ENCODE peak calls at places on chromosome 21, in seven cellular contexts. One of them, this sample, is unnamed.

GRCh38 chr21:28308516-28308915 is 684.2 kb downstream of the LTN1 start:
- DNase-seq in adrenal gland: no peak
- DNase-seq in heart right ventricle: no peak
- DNase-seq in CD8-positive, alpha-beta T cell: no peak
- DNase-seq in heart left ventricle: no peak
- DNase-seq in effector memory CD4-positive, alpha-beta T cell: no peak
- DNase-seq in HCT116: no peak
- DNase-seq in this sample: no peak

GRCh38 chr21:44930543-44930981 is 9.3 kb upstream of the SLX9 start:
- DNase-seq in adrenal gland: no peak
- DNase-seq in heart right ventricle: peak; percentile 48
- DNase-seq in CD8-positive, alpha-beta T cell: peak; percentile 75
- DNase-seq in heart left ventricle: no peak
- DNase-seq in effector memory CD4-positive, alpha-beta T cell: peak; percentile 48
- DNase-seq in HCT116: no peak
- DNase-seq in this sample: peak; percentile 80

GRCh38 chr21:36732761-36733160 is 33.8 kb downstream of the SIM2 start:
- DNase-seq in adrenal gland: no peak
- DNase-seq in heart right ventricle: no peak
- DNase-seq in CD8-positive, alpha-beta T cell: no peak
- DNase-seq in heart left ventricle: no peak
- DNase-seq in effector memory CD4-positive, alpha-beta T cell: no peak
- DNase-seq in HCT116: no peak
- DNase-seq in this sample: no peak

GRCh38 chr21:29077651-29078090 is 4.2 kb upstream of the CCT8 start:
- DNase-seq in adrenal gland: no peak
- DNase-seq in heart right ventricle: no peak
- DNase-seq in CD8-positive, alpha-beta T cell: no peak
- DNase-seq in heart left ventricle: no peak
- DNase-seq in effector memory CD4-positive, alpha-beta T cell: no peak
- DNase-seq in HCT116: no peak
- DNase-seq in this sample: no peak

GRCh38 chr21:21688877-21689276 is 690.7 kb downstream of the NCAM2 start:
- DNase-seq in adrenal gland: peak; percentile 56
- DNase-seq in heart right ventricle: peak; percentile 17
- DNase-seq in CD8-positive, alpha-beta T cell: no peak
- DNase-seq in heart left ventricle: no peak
- DNase-seq in effector memory CD4-positive, alpha-beta T cell: no peak
- DNase-seq in HCT116: no peak
- DNase-seq in this sample: peak; percentile 39

GRCh38 chr21:27532081-27532480 is 565.2 kb upstream of the ADAMTS5 start:
- DNase-seq in adrenal gland: no peak
- DNase-seq in heart right ventricle: no peak
- DNase-seq in CD8-positive, alpha-beta T cell: no peak
- DNase-seq in heart left ventricle: no peak
- DNase-seq in effector memory CD4-positive, alpha-beta T cell: no peak
- DNase-seq in HCT116: no peak
- DNase-seq in this sample: no peak

GRCh38 chr21:32412162-32412997 is at the start of gene EVA1C:
- DNase-seq in adrenal gland: peak; percentile 75
- DNase-seq in heart right ventricle: peak; percentile 77
- DNase-seq in CD8-positive, alpha-beta T cell: peak; percentile 83
- DNase-seq in heart left ventricle: peak; percentile 77
- DNase-seq in effector memory CD4-positive, alpha-beta T cell: peak; percentile 72
- DNase-seq in HCT116: no peak
- DNase-seq in this sample: no peak

GRCh38 chr21:36265431-36265830 is 54.6 kb upstream of the MORC3 start:
- DNase-seq in adrenal gland: no peak
- DNase-seq in heart right ventricle: no peak
- DNase-seq in CD8-positive, alpha-beta T cell: no peak
- DNase-seq in heart left ventricle: no peak
- DNase-seq in effector memory CD4-positive, alpha-beta T cell: no peak
- DNase-seq in HCT116: no peak
- DNase-seq in this sample: no peak

GRCh38 chr21:44510508-44511218 is 29.3 kb downstream of the KRTAP10-1 start:
- DNase-seq in adrenal gland: peak; percentile 59
- DNase-seq in heart right ventricle: peak; percentile 60
- DNase-seq in CD8-positive, alpha-beta T cell: peak; percentile 89
- DNase-seq in heart left ventricle: peak; percentile 30
- DNase-seq in effector memory CD4-positive, alpha-beta T cell: peak; percentile 69
- DNase-seq in HCT116: peak; percentile 29
- DNase-seq in this sample: peak; percentile 54

GRCh38 chr21:36584980-36585940 is 105.3 kb upstream of the CLDN14 start:
- DNase-seq in adrenal gland: no peak
- DNase-seq in heart right ventricle: no peak
- DNase-seq in CD8-positive, alpha-beta T cell: peak; percentile 34
- DNase-seq in heart left ventricle: no peak
- DNase-seq in effector memory CD4-positive, alpha-beta T cell: no peak
- DNase-seq in HCT116: no peak
- DNase-seq in this sample: peak; percentile 24

GRCh38 chr21:32474179-32475059 is 61.9 kb downstream of the EVA1C start:
- DNase-seq in adrenal gland: no peak
- DNase-seq in heart right ventricle: no peak
- DNase-seq in CD8-positive, alpha-beta T cell: no peak
- DNase-seq in heart left ventricle: no peak
- DNase-seq in effector memory CD4-positive, alpha-beta T cell: no peak
- DNase-seq in HCT116: no peak
- DNase-seq in this sample: no peak

GRCh38 chr21:44466996-44467858 is 11.9 kb downstream of the LRRC3 start:
- DNase-seq in adrenal gland: no peak
- DNase-seq in heart right ventricle: no peak
- DNase-seq in CD8-positive, alpha-beta T cell: no peak
- DNase-seq in heart left ventricle: no peak
- DNase-seq in effector memory CD4-positive, alpha-beta T cell: no peak
- DNase-seq in HCT116: no peak
- DNase-seq in this sample: no peak

GRCh38 chr21:26850116-26850643 is 5.0 kb upstream of the ADAMTS1 start:
- DNase-seq in adrenal gland: no peak
- DNase-seq in heart right ventricle: no peak
- DNase-seq in CD8-positive, alpha-beta T cell: no peak
- DNase-seq in heart left ventricle: no peak
- DNase-seq in effector memory CD4-positive, alpha-beta T cell: no peak
- DNase-seq in HCT116: peak; percentile 2
- DNase-seq in this sample: no peak

GRCh38 chr21:28608646-28609045 is 384.0 kb downstream of the LTN1 start:
- DNase-seq in adrenal gland: no peak
- DNase-seq in heart right ventricle: no peak
- DNase-seq in CD8-positive, alpha-beta T cell: no peak
- DNase-seq in heart left ventricle: no peak
- DNase-seq in effector memory CD4-positive, alpha-beta T cell: no peak
- DNase-seq in HCT116: no peak
- DNase-seq in this sample: no peak

GRCh38 chr21:44887807-44888580 is 14.5 kb upstream of the PTTG1IP start:
- DNase-seq in adrenal gland: no peak
- DNase-seq in heart right ventricle: peak; percentile 17
- DNase-seq in CD8-positive, alpha-beta T cell: no peak
- DNase-seq in heart left ventricle: no peak
- DNase-seq in effector memory CD4-positive, alpha-beta T cell: no peak
- DNase-seq in HCT116: no peak
- DNase-seq in this sample: no peak

GRCh38 chr21:36513430-36513829 is 33.5 kb upstream of the CLDN14 start:
- DNase-seq in adrenal gland: no peak
- DNase-seq in heart right ventricle: no peak
- DNase-seq in CD8-positive, alpha-beta T cell: no peak
- DNase-seq in heart left ventricle: no peak
- DNase-seq in effector memory CD4-positive, alpha-beta T cell: no peak
- DNase-seq in HCT116: no peak
- DNase-seq in this sample: no peak

GRCh38 chr21:40136571-40136970 is 269.3 kb downstream of the PCP4 start:
- DNase-seq in adrenal gland: no peak
- DNase-seq in heart right ventricle: no peak
- DNase-seq in CD8-positive, alpha-beta T cell: no peak
- DNase-seq in heart left ventricle: no peak
- DNase-seq in effector memory CD4-positive, alpha-beta T cell: no peak
- DNase-seq in HCT116: no peak
- DNase-seq in this sample: no peak

GRCh38 chr21:16318651-16319300 is 589.0 kb downstream of the USP25 start:
- DNase-seq in adrenal gland: no peak
- DNase-seq in heart right ventricle: no peak
- DNase-seq in CD8-positive, alpha-beta T cell: no peak
- DNase-seq in heart left ventricle: no peak
- DNase-seq in effector memory CD4-positive, alpha-beta T cell: no peak
- DNase-seq in HCT116: no peak
- DNase-seq in this sample: no peak

GRCh38 chr21:23644768-23645167 is 1962.5 kb downstream of the MRPL39 start:
- DNase-seq in adrenal gland: no peak
- DNase-seq in heart right ventricle: no peak
- DNase-seq in CD8-positive, alpha-beta T cell: no peak
- DNase-seq in heart left ventricle: no peak
- DNase-seq in effector memory CD4-positive, alpha-beta T cell: no peak
- DNase-seq in HCT116: no peak
- DNase-seq in this sample: no peak

DNA sequence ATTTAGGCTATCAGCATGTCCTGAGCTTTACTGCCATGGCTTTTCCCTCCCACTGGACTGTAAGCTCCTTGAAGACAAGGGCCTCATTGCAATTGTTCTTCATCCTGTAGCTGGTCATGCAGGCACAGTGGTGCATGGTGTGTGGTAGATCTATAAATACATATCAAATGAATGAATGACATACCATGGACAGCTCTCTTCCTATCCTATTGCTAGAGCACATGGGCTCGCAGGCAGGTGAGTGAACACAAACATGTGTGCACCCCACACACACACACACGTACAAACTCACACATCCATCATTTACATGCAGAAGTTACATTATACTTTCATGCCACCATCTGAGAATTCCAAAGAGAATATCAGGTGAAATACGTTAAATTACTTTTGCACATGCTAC is 172.9 kb upstream of the RUNX1 start:
- DNase-seq in adrenal gland: no peak
- DNase-seq in heart right ventricle: no peak
- DNase-seq in CD8-positive, alpha-beta T cell: no peak
- DNase-seq in heart left ventricle: no peak
- DNase-seq in effector memory CD4-positive, alpha-beta T cell: no peak
- DNase-seq in HCT116: no peak
- DNase-seq in this sample: peak; percentile 22
- H3K27ac ChIP-seq in adrenal gland: peak overlapping the region; percentile 47
- H3K27ac ChIP-seq in heart right ventricle: no peak overlapping the region
- H3K27ac ChIP-seq in CD8-positive, alpha-beta T cell: no peak overlapping the region
- H3K27ac ChIP-seq in heart left ventricle: no peak overlapping the region
- H3K27ac ChIP-seq in effector memory CD4-positive, alpha-beta T cell: no peak overlapping the region
- H3K27ac ChIP-seq in HCT116: no peak overlapping the region
- H3K27ac ChIP-seq in this sample: peak overlapping the region; percentile 70

DNA sequence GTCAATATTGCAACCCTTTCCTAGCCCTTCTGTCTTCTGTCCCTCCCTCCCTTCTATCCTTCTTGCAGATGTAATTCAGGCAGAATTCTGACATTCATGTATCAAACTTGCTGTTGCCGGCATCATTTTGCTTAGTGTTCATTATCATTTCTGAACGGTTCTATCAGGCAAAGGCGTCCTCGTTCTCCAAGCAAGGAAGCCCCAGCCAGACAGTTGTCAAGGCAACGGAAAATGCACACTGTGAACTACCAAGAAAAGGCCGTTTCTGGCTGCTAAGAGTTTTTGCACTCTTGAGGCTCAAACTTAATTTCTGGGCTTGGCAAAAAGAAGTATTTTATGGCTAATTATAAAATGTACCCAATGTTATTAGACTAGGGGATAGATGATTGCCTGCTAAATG is 164.8 kb upstream of the KCNJ15 start:
- DNase-seq in adrenal gland: no peak
- DNase-seq in heart right ventricle: no peak
- DNase-seq in CD8-positive, alpha-beta T cell: no peak
- DNase-seq in heart left ventricle: no peak
- DNase-seq in effector memory CD4-positive, alpha-beta T cell: no peak
- DNase-seq in HCT116: no peak
- DNase-seq in this sample: no peak
- H3K27me3 ChIP-seq in adrenal gland: peaks cover 11% of the 10 kb centered on the region
- H3K27me3 ChIP-seq in heart right ventricle: no peaks in the 10 kb centered on the region
- H3K27me3 ChIP-seq in CD8-positive, alpha-beta T cell: peaks cover 4% of the 10 kb centered on the region
- H3K27me3 ChIP-seq in heart left ventricle: no peaks in the 10 kb centered on the region
- H3K27me3 ChIP-seq in effector memory CD4-positive, alpha-beta T cell: no peaks in the 10 kb centered on the region
- H3K27me3 ChIP-seq in HCT116: no peaks in the 10 kb centered on the region
- H3K27me3 ChIP-seq in this sample: peaks cover 4% of the 10 kb centered on the region

DNA sequence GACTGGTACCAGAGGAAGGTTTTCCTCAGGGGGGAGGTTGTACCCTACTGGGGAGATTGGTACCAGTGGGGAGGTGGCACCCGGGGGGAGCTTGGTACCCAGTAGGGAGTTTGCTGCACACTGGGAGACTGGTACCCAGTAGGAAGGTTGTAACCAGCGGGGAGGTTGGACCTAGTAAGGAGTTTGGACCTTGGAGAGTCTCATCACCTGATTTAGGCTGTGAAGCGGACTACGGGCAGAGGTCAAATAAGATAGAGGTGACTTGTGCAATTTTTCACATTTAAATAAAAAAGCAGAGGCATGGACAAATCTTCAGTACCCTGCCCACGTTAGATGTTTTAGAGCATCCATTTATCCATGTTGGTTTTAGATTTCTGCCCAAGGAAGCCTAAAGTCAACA is 36.4 kb upstream of the MRPS6 start:
- DNase-seq in adrenal gland: no peak
- DNase-seq in heart right ventricle: no peak
- DNase-seq in CD8-positive, alpha-beta T cell: no peak
- DNase-seq in heart left ventricle: no peak
- DNase-seq in effector memory CD4-positive, alpha-beta T cell: no peak
- DNase-seq in HCT116: no peak
- DNase-seq in this sample: no peak
- H3K27ac ChIP-seq in adrenal gland: no peak overlapping the region
- H3K27ac ChIP-seq in heart right ventricle: no peak overlapping the region
- H3K27ac ChIP-seq in CD8-positive, alpha-beta T cell: no peak overlapping the region
- H3K27ac ChIP-seq in heart left ventricle: no peak overlapping the region
- H3K27ac ChIP-seq in effector memory CD4-positive, alpha-beta T cell: no peak overlapping the region
- H3K27ac ChIP-seq in HCT116: no peak overlapping the region
- H3K27ac ChIP-seq in this sample: no peak overlapping the region

DNA sequence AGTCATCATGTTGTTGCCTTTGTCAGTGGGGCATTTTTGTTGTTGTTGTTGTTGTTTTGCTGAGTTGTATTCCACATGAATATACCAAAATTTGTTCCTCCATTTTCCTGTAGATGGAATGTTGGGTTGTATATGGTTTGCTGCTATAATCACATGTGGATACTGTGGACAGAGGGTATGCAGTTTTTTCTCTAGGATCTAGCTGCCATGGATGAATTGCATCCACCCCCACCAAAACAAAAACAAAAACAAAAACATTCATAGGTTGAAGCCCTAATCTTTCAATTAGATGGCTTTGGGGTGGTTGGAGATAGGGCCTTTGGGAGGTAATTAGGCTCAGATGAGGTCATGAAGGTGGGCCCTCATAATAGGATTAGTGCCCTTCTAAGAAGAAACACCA is 2.8 kb upstream of the FAM3B start:
- DNase-seq in adrenal gland: no peak
- DNase-seq in heart right ventricle: no peak
- DNase-seq in CD8-positive, alpha-beta T cell: no peak
- DNase-seq in heart left ventricle: no peak
- DNase-seq in effector memory CD4-positive, alpha-beta T cell: no peak
- DNase-seq in HCT116: no peak
- DNase-seq in this sample: no peak
- H3K27me3 ChIP-seq in adrenal gland: peaks cover 21% of the 10 kb centered on the region
- H3K27me3 ChIP-seq in heart right ventricle: peaks cover 56% of the 10 kb centered on the region
- H3K27me3 ChIP-seq in CD8-positive, alpha-beta T cell: no peaks in the 10 kb centered on the region
- H3K27me3 ChIP-seq in heart left ventricle: peaks cover 48% of the 10 kb centered on the region
- H3K27me3 ChIP-seq in effector memory CD4-positive, alpha-beta T cell: peaks cover 23% of the 10 kb centered on the region
- H3K27me3 ChIP-seq in HCT116: peaks cover 16% of the 10 kb centered on the region
- H3K27me3 ChIP-seq in this sample: no peaks in the 10 kb centered on the region

GRCh38 chr21:43025636-43026180 is 49.9 kb downstream of the CBS start:
- DNase-seq in adrenal gland: no peak
- DNase-seq in heart right ventricle: no peak
- DNase-seq in CD8-positive, alpha-beta T cell: no peak
- DNase-seq in heart left ventricle: no peak
- DNase-seq in effector memory CD4-positive, alpha-beta T cell: no peak
- DNase-seq in HCT116: no peak
- DNase-seq in this sample: no peak
- H3K27ac ChIP-seq in adrenal gland: no peak overlapping the region
- H3K27ac ChIP-seq in heart right ventricle: no peak overlapping the region
- H3K27ac ChIP-seq in CD8-positive, alpha-beta T cell: no peak overlapping the region
- H3K27ac ChIP-seq in heart left ventricle: no peak overlapping the region
- H3K27ac ChIP-seq in effector memory CD4-positive, alpha-beta T cell: no peak overlapping the region
- H3K27ac ChIP-seq in HCT116: no peak overlapping the region
- H3K27ac ChIP-seq in this sample: no peak overlapping the region

This sample was measured in DND-41.